ENCODE peak calls at places on chromosomes 12 and 14, in seven cellular contexts. W is OCI-LY7, L is PC-3, Q is GM23248, T is HCT116, G is SK-N-SH, X is hepatocyte. U is an unnamed sample.

GRCh38 chr12:132276066-132276719 is 53.2 kb downstream of the GALNT9 start:
- DNase-seq in X (no peak), T (no peak), L (no peak), G (no peak), W (no peak), Q (no peak), U (no peak)

GRCh38 chr14:23122086-23122485 is 3.0 kb upstream of the CEBPE start:
- DNase-seq in X (no peak), W (no peak), Q (no peak), L (no peak), T (no peak), G (no peak), U (no peak)

GRCh38 chr12:86837246-86837645 is 581.1 kb upstream of the MGAT4C start:
- DNase-seq in G (no peak), T (no peak), Q (no peak), L (no peak), X (no peak), W (no peak), U (peak; percentile 18)

GRCh38 chr12:96434107-96434506 is 33.9 kb upstream of the CDK17 start:
- DNase-seq in T (no peak), W (peak; percentile 38), G (no peak), X (no peak), L (no peak), Q (peak; percentile 68), U (no peak)

GRCh38 chr12:21526721-21527345 is 737 bp downstream of the SPX start:
- DNase-seq in G (no peak), Q (no peak), W (no peak), L (no peak), T (no peak), X (no peak), U (no peak)

GRCh38 chr14:76926521-76927251 is 100.5 kb downstream of the LRRC74A start:
- DNase-seq in W (peak; percentile 51), T (no peak), G (peak; percentile 73), X (peak; percentile 63), Q (peak; percentile 93), L (no peak), U (peak; percentile 73)

GRCh38 chr12:124762791-124763593 is 100.7 kb downstream of the SCARB1 start:
- DNase-seq in T (no peak), X (no peak), Q (no peak), L (no peak), W (no peak), G (no peak), U (no peak)

GRCh38 chr14:69234106-69234505 is 25.9 kb upstream of the GALNT16 start:
- DNase-seq in Q (no peak), W (no peak), L (no peak), G (no peak), X (no peak), T (no peak), U (no peak)

GRCh38 chr12:2387051-2387834 is 334.5 kb downstream of the CACNA1C start:
- DNase-seq in X (no peak), W (no peak), T (no peak), Q (peak; percentile 74), G (no peak), L (no peak), U (no peak)

GRCh38 chr12:78470354-78471195 is 394.0 kb upstream of the SYT1 start:
- DNase-seq in X (peak; percentile 43), G (peak; percentile 6), W (peak; percentile 41), T (peak; percentile 37), L (peak; percentile 64), Q (peak; percentile 63), U (peak; percentile 60)

GRCh38 chr14:101521978-101522377 is 39.3 kb upstream of the DIO3 start:
- DNase-seq in T (no peak), W (no peak), L (no peak), X (no peak), G (no peak), Q (no peak), U (no peak)

GRCh38 chr14:101518611-101519048 is 42.7 kb upstream of the DIO3 start:
- DNase-seq in G (no peak), W (no peak), X (no peak), T (no peak), Q (peak; percentile 23), L (no peak), U (no peak)

GRCh38 chr14:101520621-101521305 is 40.5 kb upstream of the DIO3 start:
- DNase-seq in L (no peak), W (no peak), Q (peak; percentile 64), X (no peak), G (no peak), T (no peak), U (no peak)

GRCh38 chr14:101519090-101519489 is 42.2 kb upstream of the DIO3 start:
- DNase-seq in G (no peak), L (no peak), X (no peak), W (no peak), Q (no peak), T (no peak), U (no peak)

GRCh38 chr14:101521306-101521935 is 39.9 kb upstream of the DIO3 start:
- DNase-seq in W (no peak), X (no peak), Q (no peak), G (no peak), L (no peak), T (no peak), U (no peak)
- H3K4me2 ChIP-seq in W (no peak overlapping the region), X (no peak overlapping the region), Q (no peak overlapping the region), G (no peak overlapping the region), L (no peak overlapping the region), T (no peak overlapping the region), U (no peak overlapping the region)

GRCh38 chr12:127929172-127929571 is 337.8 kb upstream of the TMEM132C start:
- DNase-seq in X (no peak), G (no peak), Q (no peak), W (no peak), T (no peak), L (no peak), U (no peak)
- TF ChIP-seq EZH2phosphoT487 in X (no peak), G (no peak), Q (no peak), W (no peak), T (no peak), L (no peak), U (no peak)

GRCh38 chr14:100554696-100555320 is 32.4 kb downstream of the BEGAIN start:
- DNase-seq in X (no peak), T (no peak), W (no peak), L (no peak), G (no peak), Q (no peak), U (no peak)
- H3K4me2 ChIP-seq in X (no peak overlapping the region), T (peak overlapping the region; percentile 60), W (no peak overlapping the region), L (no peak overlapping the region), G (no peak overlapping the region), Q (no peak overlapping the region), U (no peak overlapping the region)

DNA sequence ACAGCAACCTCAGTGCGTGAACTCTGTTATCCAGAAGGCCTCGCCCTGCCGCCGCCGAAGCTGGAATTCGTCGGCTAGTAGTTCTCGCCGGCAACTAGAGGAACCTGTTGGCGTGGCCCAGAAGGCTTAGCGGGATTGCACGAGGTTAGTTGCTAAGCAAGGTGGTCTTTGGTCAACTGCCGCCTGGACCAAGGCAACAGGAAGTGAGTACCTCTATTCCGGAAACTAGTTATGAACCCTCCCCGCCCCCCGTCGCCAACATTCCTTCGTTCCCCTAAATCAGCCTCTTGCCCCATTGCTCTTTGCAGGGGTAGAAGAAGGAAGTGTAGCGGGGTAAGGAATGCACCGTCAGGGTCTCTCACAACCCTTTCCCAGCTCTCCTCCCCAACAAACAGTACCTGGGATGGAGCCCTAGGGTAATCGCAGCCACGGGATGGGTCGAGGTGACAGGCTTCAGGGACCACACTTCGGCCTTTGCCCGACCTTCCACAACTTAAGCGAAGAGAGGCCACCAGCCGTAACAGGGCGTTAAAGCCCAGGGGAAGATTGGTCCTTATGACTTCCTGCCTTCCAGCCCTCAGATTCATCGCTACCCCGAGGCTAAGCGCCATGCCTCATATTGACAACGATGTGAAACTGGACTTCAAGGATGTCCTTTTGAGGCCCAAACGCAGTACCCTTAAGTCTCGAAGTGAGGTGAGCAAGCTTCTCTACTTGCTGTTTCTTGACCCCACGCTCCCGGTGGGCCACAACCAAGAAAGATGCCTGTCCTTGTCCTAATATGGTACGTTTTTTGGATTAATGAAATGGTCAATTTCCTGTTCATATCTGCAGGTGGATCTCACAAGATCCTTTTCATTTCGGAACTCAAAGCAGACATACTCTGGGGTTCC is at the start of gene GMPR2:
- DNase-seq in Q (peak; percentile 54), G (peak; percentile 67), T (no peak), L (no peak), W (peak; percentile 23), X (peak; percentile 26), U (no peak)
- TF ChIP-seq EZH2phosphoT487 in Q (no peak), G (no peak), T (no peak), L (no peak), W (no peak), X (no peak), U (no peak)

DNA sequence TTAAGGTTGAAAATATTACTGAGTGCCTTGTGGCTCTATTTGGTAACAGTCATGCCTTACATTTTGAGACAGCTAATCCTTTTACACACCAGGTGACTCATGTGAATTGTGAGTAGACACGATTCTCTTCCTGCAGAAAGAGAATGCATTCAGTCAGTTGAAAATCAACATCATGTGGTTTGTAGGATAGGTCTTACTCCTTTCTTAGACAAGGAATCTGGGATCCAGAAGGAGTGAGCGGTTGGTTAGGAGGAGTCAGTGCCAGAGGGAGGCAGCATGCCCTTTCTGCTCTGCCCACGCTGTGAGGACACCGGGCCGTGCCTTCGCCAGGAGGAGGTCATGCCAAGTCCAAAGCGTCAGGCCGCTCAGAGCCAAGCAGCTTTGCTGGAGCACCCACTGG is 47.6 kb downstream of the TRAF3 start:
- DNase-seq in Q (peak; percentile 75), X (peak; percentile 21), T (no peak), L (peak; percentile 85), W (no peak), G (no peak), U (no peak)
- H3K4me2 ChIP-seq in Q (no peak overlapping the region), X (no peak overlapping the region), T (peak overlapping the region; percentile 8), L (peak overlapping the region; percentile 11), W (no peak overlapping the region), G (peak overlapping the region; percentile 14), U (no peak overlapping the region)

U was measured in neural progenitor cell.